ENCODE peak calls at places on chromosomes 4 and X, in ten cellular contexts. P is colonic mucosa, H is body of pancreas, E is GM23248, C is H9, G is pancreas, Q is prostate gland, J is mammary epithelial cell, U is Panc1, Z is bronchial epithelial cell. O is an unnamed sample. For H3K27me3, the result is how much of the 10 kb centered on the place peaks cover.

GRCh38 chr4:68361146-68361589 is 11.3 kb upstream of the YTHDC1 start:
- DNase-seq in P (no peak), H (no peak), E (peak), C (no peak), G (no peak), Q (no peak), J (peak), U (no peak), Z (peak), O (no peak)

GRCh38 chr4:180932365-180933001 is 1310.7 kb upstream of the TENM3 start:
- DNase-seq in P (no peak), H (no peak), E (no peak), C (no peak), G (no peak), Q (no peak), J (no peak), U (no peak), Z (no peak), O (no peak)

GRCh38 chrX:134868766-134869495 is 121.9 kb upstream of the SMIM10 start:
- DNase-seq in P (no peak), H (no peak), E (peak), C (no peak), G (no peak), Q (no peak), J (peak), U (peak), Z (peak), O (no peak)

GRCh38 chr4:21879187-21879586 is 69.4 kb downstream of the KCNIP4 start:
- DNase-seq in P (no peak), H (no peak), E (peak), C (peak), G (no peak), Q (no peak), J (no peak), U (no peak), Z (no peak), O (peak)

GRCh38 chr4:121307441-121308327 is 73.1 kb downstream of the QRFPR start:
- DNase-seq in P (peak), H (no peak), E (peak), C (peak), G (no peak), Q (no peak), J (peak), U (peak), Z (peak), O (peak)

GRCh38 chr4:183747931-183748664 is 89.0 kb downstream of the TRAPPC11 start:
- DNase-seq in P (peak), H (peak), E (no peak), C (no peak), G (no peak), Q (peak), J (no peak), U (no peak), Z (no peak), O (no peak)

GRCh38 chr4:89254847-89255246 is 52.8 kb downstream of the GPRIN3 start:
- DNase-seq in P (peak), H (peak), E (peak), C (peak), G (no peak), Q (no peak), J (peak), U (no peak), Z (peak), O (peak)

GRCh38 chr4:150139297-150139696 is 61.1 kb downstream of the DCLK2 start:
- DNase-seq in P (no peak), H (no peak), E (no peak), C (no peak), G (no peak), Q (no peak), J (peak), U (no peak), Z (no peak), O (no peak)

GRCh38 chr4:48478273-48478672 is 4.9 kb upstream of the SLC10A4 start:
- DNase-seq in P (no peak), H (no peak), E (no peak), C (no peak), G (no peak), Q (no peak), J (no peak), U (no peak), Z (no peak), O (no peak)

GRCh38 chr4:158013858-158014257 is 159.0 kb downstream of the GASK1B start:
- DNase-seq in P (no peak), H (no peak), E (peak), C (no peak), G (no peak), Q (no peak), J (peak), U (no peak), Z (no peak), O (no peak)

GRCh38 chrX:134692990-134693389 is 34.7 kb upstream of the PLAC1 start:
- DNase-seq in P (no peak), H (no peak), E (peak), C (no peak), G (no peak), Q (no peak), J (peak), U (no peak), Z (peak), O (no peak)

GRCh38 chr4:156347412-156348075 is 393.9 kb upstream of the CTSO start:
- DNase-seq in P (no peak), H (no peak), E (peak), C (no peak), G (no peak), Q (no peak), J (peak), U (no peak), Z (peak), O (no peak)

GRCh38 chrX:81728622-81729021 is 526.7 kb downstream of the SH3BGRL start:
- DNase-seq in P (no peak), H (no peak), E (no peak), C (no peak), G (no peak), Q (no peak), J (no peak), U (no peak), Z (no peak), O (no peak)

GRCh38 chr4:101264993-101265815 is 82.1 kb downstream of the PPP3CA start:
- DNase-seq in P (no peak), H (no peak), E (peak), C (no peak), G (no peak), Q (no peak), J (peak), U (no peak), Z (peak), O (no peak)

GRCh38 chrX:133179500-133179899 is 38.7 kb downstream of the TFDP3 start:
- DNase-seq in P (no peak), H (no peak), E (no peak), C (no peak), G (no peak), Q (no peak), J (no peak), U (no peak), Z (no peak), O (no peak)
- H3K27me3 ChIP-seq in P (under half), H (under half), E (under half), C (under half), G (under half), Q (under half), J (under half), U (under half), Z (under half), O (under half)

DNA sequence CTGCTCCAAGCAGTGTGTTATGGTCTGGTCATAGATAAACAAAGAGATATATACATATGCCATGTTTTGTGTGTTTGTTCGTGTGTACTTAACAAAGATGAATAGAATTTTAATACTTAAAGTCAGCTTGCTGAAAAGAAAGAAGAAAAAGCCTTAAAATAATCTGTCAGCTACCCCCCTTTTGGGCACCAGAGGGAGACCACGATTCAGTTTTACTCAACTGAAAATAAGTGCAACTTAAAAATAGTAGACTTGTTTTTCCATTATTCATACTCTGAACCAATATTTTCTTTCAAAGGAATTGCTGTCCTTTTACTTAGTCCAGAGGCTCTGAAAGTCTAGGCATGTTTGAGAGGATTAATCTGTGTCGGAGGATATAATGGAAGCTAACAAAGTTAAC is 181.7 kb upstream of the AGTR2 start:
- DNase-seq in P (no peak), H (no peak), E (peak), C (no peak), G (no peak), Q (no peak), J (no peak), U (no peak), Z (no peak), O (no peak)
- H3K27me3 ChIP-seq in P (under half), H (under half), E (under half), C (under half), G (under half), Q (under half), J (under half), U (under half), Z (under half), O (under half)

DNA sequence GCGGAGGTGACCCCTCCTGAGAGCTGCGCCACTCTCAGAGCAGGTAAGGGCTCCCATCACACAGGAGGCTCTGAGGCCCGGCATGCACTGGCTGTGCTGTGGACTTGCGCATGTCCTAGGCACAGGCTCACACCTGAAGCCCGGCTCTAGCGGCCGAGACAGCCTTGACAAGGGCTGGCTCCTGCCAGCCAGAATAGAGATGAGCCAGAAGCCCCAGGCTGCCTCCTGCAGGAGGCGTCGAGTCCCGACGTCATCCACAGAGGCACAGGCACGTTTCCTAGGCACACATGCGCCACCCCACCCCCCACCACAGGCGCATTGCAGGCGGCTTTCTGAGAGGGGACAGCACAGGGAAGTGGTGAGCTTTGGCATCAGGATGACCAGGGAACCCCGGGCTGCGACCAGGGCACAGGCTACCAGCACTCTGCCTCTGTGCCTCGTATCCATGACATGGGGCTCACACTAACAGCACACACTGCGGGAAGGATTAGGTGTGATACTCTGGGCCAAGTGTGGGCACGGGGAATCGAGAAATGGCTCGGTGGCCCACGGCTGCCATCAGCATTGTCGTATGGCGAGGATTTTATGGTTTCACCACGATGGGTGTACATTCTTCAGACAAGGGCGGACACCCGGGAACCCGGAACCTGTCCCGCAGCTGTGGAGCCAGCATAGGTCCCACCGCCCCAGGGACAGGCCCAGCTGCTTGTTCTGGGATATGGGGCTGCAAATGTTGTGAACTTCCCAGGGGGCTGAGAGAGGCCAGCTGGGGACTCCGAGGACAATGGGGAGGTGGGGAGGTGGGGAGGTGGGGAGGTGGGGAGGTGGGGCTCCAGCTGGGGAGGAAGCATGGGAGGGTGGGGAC is 90.7 kb upstream of the ADRA2C start:
- DNase-seq in P (no peak), H (peak), E (no peak), C (peak), G (peak), Q (no peak), J (no peak), U (no peak), Z (no peak), O (no peak)
- H3K27me3 ChIP-seq in P (under half), H (under half), E (under half), C (under half), G (under half), Q (under half), J (under half), U (under half), Z (under half), O (under half)

GRCh38 chr4:84482564-84483563 is 16.2 kb downstream of the NKX6-1 start:
- DNase-seq in P (peak), H (no peak), E (peak), C (peak), G (peak), Q (no peak), J (peak), U (no peak), Z (no peak), O (peak)
- H3K27me3 ChIP-seq in P (half or more), H (under half), E (half or more), C (half or more), G (under half), Q (under half), J (under half), U (under half), Z (under half), O (half or more)

GRCh38 chrX:68918202-68918601 is 89.4 kb downstream of the EFNB1 start:
- DNase-seq in P (no peak), H (no peak), E (no peak), C (no peak), G (no peak), Q (no peak), J (no peak), U (no peak), Z (no peak), O (no peak)

GRCh38 chrX:68917799-68918198 is 89.0 kb downstream of the EFNB1 start:
- DNase-seq in P (no peak), H (no peak), E (no peak), C (no peak), G (no peak), Q (no peak), J (no peak), U (no peak), Z (no peak), O (peak)

GRCh38 chrX:68914337-68914989 is 85.6 kb downstream of the EFNB1 start:
- DNase-seq in P (no peak), H (no peak), E (no peak), C (peak), G (no peak), Q (no peak), J (no peak), U (no peak), Z (no peak), O (peak)

GRCh38 chrX:68916891-68917290 is 88.1 kb downstream of the EFNB1 start:
- DNase-seq in P (no peak), H (no peak), E (no peak), C (no peak), G (no peak), Q (no peak), J (no peak), U (no peak), Z (no peak), O (no peak)

GRCh38 chrX:68915778-68916177 is 87.0 kb downstream of the EFNB1 start:
- DNase-seq in P (no peak), H (no peak), E (no peak), C (no peak), G (no peak), Q (no peak), J (no peak), U (no peak), Z (no peak), O (no peak)
- H3K27me3 ChIP-seq in P (under half), H (under half), E (under half), C (under half), G (under half), Q (under half), J (under half), U (under half), Z (under half), O (half or more)

GRCh38 chr4:175850240-175850639 is 38.2 kb upstream of the GPM6A start:
- DNase-seq in P (no peak), H (no peak), E (no peak), C (no peak), G (no peak), Q (no peak), J (no peak), U (no peak), Z (no peak), O (no peak)
- H3K27me3 ChIP-seq in P (under half), H (under half), E (under half), C (under half), G (under half), Q (under half), J (under half), U (under half), Z (under half), O (under half)

GRCh38 chrX:119606508-119607389 is 525 bp upstream of the NKRF start:
- DNase-seq in P (no peak), H (no peak), E (peak), C (no peak), G (no peak), Q (no peak), J (no peak), U (peak), Z (peak), O (no peak)
- H3K27me3 ChIP-seq in P (under half), H (under half), E (under half), C (under half), G (under half), Q (under half), J (under half), U (under half), Z (under half), O (under half)

GRCh38 chr4:3440011-3440410 is 1.8 kb upstream of the HGFAC start:
- DNase-seq in P (no peak), H (no peak), E (no peak), C (no peak), G (peak), Q (no peak), J (no peak), U (no peak), Z (no peak), O (no peak)
- H3K27me3 ChIP-seq in P (under half), H (under half), E (under half), C (under half), G (under half), Q (under half), J (under half), U (under half), Z (under half), O (under half)

GRCh38 chrX:127457161-127457560 is 595.0 kb downstream of the ACTRT1 start:
- DNase-seq in P (no peak), H (no peak), E (no peak), C (no peak), G (no peak), Q (no peak), J (no peak), U (no peak), Z (peak), O (no peak)

DNA sequence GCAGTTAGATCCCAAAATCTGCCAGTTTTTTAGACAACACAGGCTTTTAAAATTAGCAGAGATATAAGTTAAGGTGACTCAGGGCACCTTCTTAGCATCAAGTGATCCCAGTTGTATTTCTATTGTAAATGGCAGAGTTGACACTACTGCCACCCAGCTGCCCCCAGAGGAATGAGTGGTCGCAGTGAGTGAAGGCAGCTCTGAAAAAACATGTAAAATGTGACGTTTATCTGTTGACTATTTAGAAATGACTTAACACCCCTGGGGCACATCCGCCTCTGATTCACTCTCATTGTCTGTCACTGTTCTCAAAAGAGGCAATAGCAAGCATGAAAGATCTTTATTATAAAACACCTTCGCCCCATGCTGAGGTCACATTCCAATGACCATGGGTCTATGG is 592.4 kb downstream of the ACTRT1 start:
- DNase-seq in P (no peak), H (no peak), E (no peak), C (peak), G (no peak), Q (no peak), J (no peak), U (no peak), Z (peak), O (peak)
- H3K27me3 ChIP-seq in P (under half), H (under half), E (under half), C (under half), G (under half), Q (under half), J (under half), U (under half), Z (under half), O (under half)

DNA sequence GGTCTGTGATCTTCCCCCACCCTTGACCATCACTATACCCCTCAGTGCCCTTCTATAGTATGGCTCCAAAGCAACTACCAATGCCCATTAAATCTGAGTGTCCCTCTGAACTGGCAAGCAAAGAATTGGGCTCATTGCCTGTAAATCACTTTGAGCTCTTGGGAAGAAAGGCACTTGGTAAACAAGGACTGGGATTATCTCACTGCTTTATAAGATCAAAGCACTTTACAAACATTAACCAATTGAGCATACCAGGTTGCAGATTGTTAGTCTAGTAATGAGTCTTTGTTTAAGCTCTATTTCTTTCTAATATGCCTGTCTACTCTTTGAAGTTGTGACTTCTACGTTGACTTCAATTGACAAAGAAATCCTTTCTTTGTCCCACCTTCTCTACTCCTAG is 34.1 kb downstream of the AREG start:
- DNase-seq in P (no peak), H (no peak), E (no peak), C (no peak), G (no peak), Q (no peak), J (no peak), U (no peak), Z (no peak), O (no peak)
- H3K27me3 ChIP-seq in P (under half), H (under half), E (under half), C (under half), G (under half), Q (under half), J (under half), U (under half), Z (under half), O (under half)

O was measured in neural progenitor cell.